ENCODE peak calls at places on chromosomes 11 and 22, in five cellular contexts. L, Q, I, B and A are unnamed samples.

GRCh38 chr22:45584621-45585436 is 82.1 kb downstream of the FBLN1 start:
- DNase-seq in B (peak; percentile 37), I (no peak), Q (no peak), L (no peak), A (peak; percentile 62)

GRCh38 chr22:48902983-48903650 is 924.6 kb downstream of the BRD1 start:
- DNase-seq in I (no peak), Q (no peak), B (no peak), L (no peak), A (no peak)

GRCh38 chr11:126482586-126483108 is 127.2 kb downstream of the ST3GAL4 start:
- DNase-seq in I (no peak), L (no peak), Q (no peak), B (no peak), A (no peak)

GRCh38 chr11:76935030-76935429 is 74.3 kb downstream of the ACER3 start:
- DNase-seq in L (no peak), I (no peak), Q (no peak), B (no peak), A (no peak)

GRCh38 chr11:35335226-35335625 is 84.1 kb downstream of the SLC1A2 start:
- DNase-seq in B (no peak), I (no peak), Q (no peak), L (no peak), A (no peak)

GRCh38 chr11:108498816-108499408 is 728 bp upstream of the POGLUT3 start:
- DNase-seq in L (no peak), I (no peak), Q (no peak), B (no peak), A (no peak)

GRCh38 chr11:66044757-66045156 is 4.2 kb downstream of the GAL3ST3 start:
- DNase-seq in B (no peak), Q (no peak), L (peak; percentile 36), I (no peak), A (no peak)

GRCh38 chr11:73760066-73760679 is 701 bp downstream of the RAB6A start:
- DNase-seq in I (peak; percentile 56), B (peak; percentile 37), L (no peak), Q (peak; percentile 50), A (no peak)

GRCh38 chr22:29004647-29005371 is 56.8 kb downstream of the C22orf31 start:
- DNase-seq in I (peak; percentile 76), B (peak; percentile 40), L (peak; percentile 4), Q (peak; percentile 43), A (no peak)

GRCh38 chr11:3894128-3894731 is 38.8 kb downstream of the STIM1 start:
- DNase-seq in L (peak; percentile 55), B (peak; percentile 14), Q (peak; percentile 55), I (no peak), A (no peak)

GRCh38 chr11:120028181-120028935 is 109.6 kb downstream of the TRIM29 start:
- DNase-seq in L (no peak), I (no peak), Q (no peak), B (no peak), A (no peak)

GRCh38 chr11:2445107-2445947 is 519 bp downstream of the KCNQ1 start:
- DNase-seq in B (no peak), L (peak; percentile 47), I (no peak), Q (no peak), A (peak; percentile 52)

GRCh38 chr22:30754971-30755759 is 60.5 kb downstream of the OSBP2 start:
- DNase-seq in Q (peak; percentile 21), I (peak; percentile 69), L (peak; percentile 75), B (peak; percentile 75), A (no peak)

GRCh38 chr11:11117730-11118129 is 235.3 kb downstream of the CSNK2A3 start:
- DNase-seq in Q (no peak), B (no peak), L (no peak), I (no peak), A (no peak)

GRCh38 chr22:23984430-23984829 is 4.5 kb downstream of the GSTT2 start:
- DNase-seq in B (no peak), I (peak; percentile 53), L (no peak), Q (no peak), A (no peak)
- TF ChIP-seq CTCF in B (peak; percentile 44), I (peak; percentile 80), L (no peak), Q (peak; percentile 71), A (no peak)

GRCh38 chr11:69598147-69598546 is 42.8 kb upstream of the CCND1 start:
- DNase-seq in Q (no peak), B (no peak), I (no peak), L (no peak), A (no peak)
- TF ChIP-seq CTCF in Q (peak; percentile 35), B (no peak), I (no peak), L (no peak), A (peak; percentile 47)

GRCh38 chr11:102319544-102319943 is 2.3 kb downstream of the BIRC3 start:
- DNase-seq in L (no peak), B (no peak), I (no peak), Q (no peak), A (no peak)

GRCh38 chr11:102320166-102320565 is 2.9 kb downstream of the BIRC3 start:
- DNase-seq in I (no peak), Q (no peak), L (no peak), B (no peak), A (no peak)

GRCh38 chr11:102317768-102318103 is 452 bp downstream of the BIRC3 start:
- DNase-seq in Q (no peak), L (no peak), I (no peak), B (no peak), A (no peak)

GRCh38 chr11:102317099-102317767 is at the start of gene BIRC3:
- DNase-seq in Q (peak; percentile 70), I (peak; percentile 94), L (peak; percentile 98), B (peak; percentile 93), A (no peak)

DNA sequence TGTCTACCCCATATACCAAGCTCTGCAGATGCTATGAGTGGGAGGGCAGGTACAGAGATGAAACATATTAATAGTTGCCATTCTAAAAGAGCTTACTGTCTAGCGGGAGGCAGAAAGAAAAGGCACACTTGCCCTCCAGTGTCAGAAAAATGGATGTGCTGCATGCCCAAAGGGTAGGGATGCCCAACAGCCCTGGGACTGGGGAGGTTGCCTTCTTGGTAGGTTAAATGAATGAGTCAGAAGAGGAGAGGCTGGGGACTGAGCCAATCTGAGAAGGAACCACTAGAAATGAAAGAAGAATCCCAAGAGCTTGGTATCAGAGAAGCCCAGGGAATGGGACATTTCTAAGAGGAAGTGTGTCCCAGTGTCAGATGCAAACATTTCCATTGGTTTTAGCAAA is 1.2 kb downstream of the BIRC3 start:
- DNase-seq in I (no peak), Q (no peak), B (peak; percentile 20), L (peak; percentile 76), A (no peak)
- TF ChIP-seq CTCF in I (no peak), Q (no peak), B (no peak), L (peak; percentile 20), A (no peak)

DNA sequence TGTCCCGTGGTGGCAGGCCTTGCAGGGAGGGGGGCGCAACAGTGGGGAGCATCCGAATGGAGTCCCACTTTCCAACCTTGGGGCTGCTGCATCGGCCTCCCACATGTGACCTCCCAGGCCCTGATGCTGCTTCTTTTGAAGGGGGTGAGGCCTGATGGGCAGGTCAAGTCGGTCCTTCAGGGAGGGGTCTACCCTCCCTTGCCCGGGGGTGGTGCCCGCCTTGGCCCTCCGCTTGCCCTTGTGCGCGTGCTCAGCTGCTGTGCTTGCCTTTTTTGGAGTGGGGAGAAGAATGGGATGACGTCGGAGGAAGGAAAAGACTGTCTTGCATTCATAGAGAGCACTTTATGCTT is 66.9 kb downstream of the PRDM11 start:
- DNase-seq in I (no peak), B (no peak), L (no peak), Q (no peak), A (no peak)
- TF ChIP-seq CTCF in I (no peak), B (no peak), L (no peak), Q (no peak), A (no peak)

GRCh38 chr11:100550910-100551309 is 136.2 kb upstream of the ARHGAP42 start:
- DNase-seq in B (no peak), L (no peak), Q (no peak), I (no peak), A (no peak)
- TF ChIP-seq CTCF in B (no peak), L (no peak), Q (no peak), I (no peak), A (no peak)

GRCh38 chr11:115042002-115042401 is 363.7 kb downstream of the NXPE2 start:
- DNase-seq in L (no peak), Q (peak; percentile 38), I (no peak), B (no peak), A (no peak)
- TF ChIP-seq CTCF in L (no peak), Q (no peak), I (no peak), B (no peak), A (no peak)

GRCh38 chr11:71118671-71119250 is 133.6 kb downstream of the SHANK2 start:
- DNase-seq in L (no peak), Q (no peak), I (no peak), B (no peak), A (no peak)

GRCh38 chr11:71124127-71124526 is 128.2 kb downstream of the SHANK2 start:
- DNase-seq in B (no peak), I (no peak), Q (no peak), L (no peak), A (no peak)

GRCh38 chr11:71117311-71117710 is 135.1 kb downstream of the SHANK2 start:
- DNase-seq in L (no peak), Q (no peak), I (peak; percentile 87), B (no peak), A (no peak)

GRCh38 chr11:71119656-71120269 is 132.6 kb downstream of the SHANK2 start:
- DNase-seq in I (no peak), B (no peak), Q (no peak), L (no peak), A (no peak)

DNA sequence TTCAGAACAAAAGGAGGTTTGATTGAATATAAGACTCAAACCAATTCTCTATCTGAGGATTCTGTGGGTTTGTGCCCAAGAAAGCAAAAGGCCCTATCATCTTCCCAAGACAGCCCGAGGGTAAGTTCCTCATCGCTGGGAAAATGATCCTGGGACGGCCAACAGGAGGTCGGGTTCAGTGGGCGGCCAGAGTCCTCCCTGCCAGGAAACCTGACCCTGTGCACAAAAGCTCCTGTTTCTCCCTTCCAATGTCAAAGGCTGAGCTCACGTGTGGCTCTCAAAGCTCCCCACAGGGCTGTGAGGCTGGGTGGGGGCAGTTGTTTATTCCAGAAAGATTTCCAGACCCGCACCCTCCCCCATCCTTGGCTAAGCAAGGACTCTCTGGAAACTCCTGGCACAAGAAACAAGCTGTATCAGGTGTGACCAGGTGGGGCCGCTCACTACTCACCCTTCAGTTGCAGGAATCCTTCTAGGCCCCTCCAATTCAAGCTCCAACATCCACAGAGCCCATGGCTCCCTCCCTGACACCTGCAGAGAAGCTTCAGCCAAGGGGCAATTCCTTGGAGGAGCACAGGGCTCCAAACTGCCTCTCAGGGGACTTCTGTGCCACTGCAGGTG is 131.9 kb downstream of the SHANK2 start:
- DNase-seq in Q (no peak), B (no peak), I (peak; percentile 70), L (peak; percentile 9), A (no peak)
- TF ChIP-seq CTCF in Q (no peak), B (no peak), I (peak; percentile 54), L (no peak), A (peak; percentile 53)

DNA sequence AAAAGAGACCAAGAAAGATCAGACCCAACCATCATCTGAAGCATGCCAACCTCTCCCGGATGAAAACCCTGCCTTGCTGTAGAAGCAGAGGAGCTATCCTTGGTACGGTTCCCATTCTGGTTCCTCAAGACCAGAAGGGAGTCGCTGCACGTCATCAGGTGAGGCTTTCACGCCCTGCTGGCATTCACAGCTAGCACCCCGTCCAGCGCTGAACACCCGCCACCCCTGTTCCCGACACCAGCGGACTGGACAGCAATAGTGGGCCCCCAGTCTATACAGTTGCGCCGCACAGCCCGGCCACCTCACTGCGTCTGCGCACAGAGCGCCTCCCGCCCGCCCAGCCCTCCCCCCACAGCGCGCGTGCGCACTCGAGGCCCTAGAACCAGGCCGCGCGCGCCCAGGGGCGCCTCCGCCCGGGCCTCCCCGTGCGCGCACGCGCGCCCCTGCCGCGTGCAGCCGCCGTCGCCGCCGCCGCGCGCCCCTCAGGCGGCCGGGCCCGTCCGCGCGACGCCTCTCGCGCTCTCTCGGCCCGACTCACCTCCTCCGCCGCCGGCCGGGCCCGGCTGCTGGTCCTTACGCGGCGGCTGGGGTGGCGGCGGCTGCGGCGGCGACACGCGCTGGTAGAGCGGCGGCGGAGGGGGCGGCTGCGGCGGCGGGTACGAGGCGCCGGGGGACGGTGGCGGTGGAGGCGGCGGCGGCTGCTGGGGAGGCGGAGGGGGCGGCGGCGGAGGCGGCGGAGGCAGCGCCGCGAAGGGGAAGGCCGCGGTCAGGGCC is 706 bp downstream of the SF1 start:
- DNase-seq in Q (peak; percentile 87), L (peak; percentile 82), B (peak; percentile 77), I (peak; percentile 77), A (peak; percentile 90)
- TF ChIP-seq CTCF in Q (no peak), L (no peak), B (no peak), I (no peak), A (no peak)